ENCODE peak calls at places on chromosomes 12 and 14, in four cellular contexts. E is MM.1S, V is gastrocnemius medialis, I is WTC11. S is an unnamed sample.

GRCh38 chr12:26636710-26637328 is 196.2 kb downstream of the ITPR2 start:
- DNase-seq in E (no peak), V (no peak), I (no peak), S (no peak)

GRCh38 chr12:92696240-92696639 is 6.5 kb upstream of the PLEKHG7 start:
- DNase-seq in E (no peak), V (no peak), I (no peak), S (no peak)

GRCh38 chr12:52392465-52393007 is 7.1 kb upstream of the KRT84 start:
- DNase-seq in E (no peak), V (no peak), I (no peak), S (no peak)

GRCh38 chr12:56487448-56488040 is 417 bp downstream of the GLS2 start:
- DNase-seq in E (peak), V (no peak), I (peak), S (no peak)

GRCh38 chr12:13976880-13977279 is 4.5 kb downstream of the GRIN2B start:
- DNase-seq in E (no peak), V (no peak), I (no peak), S (no peak)

GRCh38 chr14:65179918-65180724 is 77.8 kb upstream of the MAX start:
- DNase-seq in E (no peak), V (peak), I (no peak), S (peak)

GRCh38 chr12:104475269-104475668 is 18.5 kb downstream of the CHST11 start:
- DNase-seq in E (no peak), V (no peak), I (no peak), S (no peak)

GRCh38 chr12:49049566-49050224 is 10.9 kb downstream of the KMT2D start:
- DNase-seq in E (no peak), V (no peak), I (no peak), S (no peak)

GRCh38 chr14:68408680-68409079 is 384.2 kb downstream of the ZFP36L1 start:
- DNase-seq in E (no peak), V (no peak), I (no peak), S (no peak)

GRCh38 chr12:116045158-116045557 is 232.3 kb downstream of the MED13L start:
- DNase-seq in E (no peak), V (no peak), I (no peak), S (no peak)

GRCh38 chr12:110543252-110543959 is 39.7 kb downstream of the PPTC7 start:
- DNase-seq in E (peak), V (peak), I (no peak), S (no peak)

GRCh38 chr14:95507701-95508103 is 8.7 kb downstream of the SYNE3 start:
- DNase-seq in E (no peak), V (peak), I (no peak), S (no peak)

GRCh38 chr12:109544955-109545531 is 28.3 kb downstream of the MMAB start:
- DNase-seq in E (no peak), V (no peak), I (no peak), S (no peak)

GRCh38 chr12:53074999-53075370 is 4.2 kb downstream of the SPRYD3 start:
- DNase-seq in E (no peak), V (no peak), I (no peak), S (no peak)

GRCh38 chr12:96421014-96421413 is 20.8 kb upstream of the CDK17 start:
- DNase-seq in E (peak), V (no peak), I (no peak), S (no peak)

GRCh38 chr12:115440438-115440837 is 756.5 kb upstream of the TBX3 start:
- DNase-seq in E (no peak), V (no peak), I (no peak), S (no peak)

GRCh38 chr12:58860788-58861240 is 59.5 kb downstream of the LRIG3 start:
- DNase-seq in E (no peak), V (no peak), I (peak), S (no peak)

GRCh38 chr14:84080961-84081360 is 1449.0 kb upstream of the FLRT2 start:
- DNase-seq in E (no peak), V (no peak), I (no peak), S (no peak)

GRCh38 chr14:90627478-90627877 is 188.8 kb downstream of the TTC7B start:
- DNase-seq in E (no peak), V (peak), I (no peak), S (no peak)

GRCh38 chr12:52057958-52058576 is 6.8 kb downstream of the NR4A1 start:
- DNase-seq in E (no peak), V (no peak), I (no peak), S (no peak)

GRCh38 chr14:78172428-78172827 is 2.3 kb downstream of the NRXN3 start:
- DNase-seq in E (no peak), V (no peak), I (no peak), S (no peak)

GRCh38 chr14:54681819-54682261 is 114.9 kb downstream of the SAMD4A start:
- DNase-seq in E (no peak), V (no peak), I (no peak), S (no peak)

GRCh38 chr12:115770643-115771042 is 506.9 kb downstream of the MED13L start:
- DNase-seq in E (no peak), V (no peak), I (no peak), S (no peak)

GRCh38 chr14:51564460-51564859 is 87.2 kb upstream of the FRMD6 start:
- DNase-seq in E (no peak), V (no peak), I (no peak), S (no peak)

GRCh38 chr12:116358850-116359761 is 81.6 kb upstream of the MED13L start:
- DNase-seq in E (peak), V (peak), I (peak), S (peak)

GRCh38 chr14:105430535-105430934 is 10.9 kb downstream of the MTA1 start:
- DNase-seq in E (no peak), V (no peak), I (no peak), S (no peak)

GRCh38 chr14:61898568-61898967 is 136.3 kb downstream of the SNAPC1 start:
- DNase-seq in E (no peak), V (no peak), I (no peak), S (no peak)

GRCh38 chr12:104736307-104736706 is 221.8 kb downstream of the SLC41A2 start:
- DNase-seq in E (no peak), V (no peak), I (no peak), S (no peak)

GRCh38 chr12:45688188-45688587 is 41.3 kb upstream of the ARID2 start:
- DNase-seq in E (no peak), V (no peak), I (no peak), S (no peak)

GRCh38 chr12:6925543-6926279 is 2.0 kb upstream of the ATN1 start:
- DNase-seq in E (no peak), V (no peak), I (peak), S (no peak)

GRCh38 chr14:99971087-99971928 is 93.9 kb upstream of the EVL start:
- DNase-seq in E (peak), V (peak), I (peak), S (peak)

GRCh38 chr12:58529897-58530296 is 390.4 kb downstream of the LRIG3 start:
- DNase-seq in E (no peak), V (no peak), I (no peak), S (no peak)

GRCh38 chr12:119938049-119938667 is 50.9 kb upstream of the BICDL1 start:
- DNase-seq in E (peak), V (no peak), I (peak), S (peak)

GRCh38 chr12:115451785-115452736 is 768.1 kb upstream of the TBX3 start:
- DNase-seq in E (peak), V (no peak), I (peak), S (peak)

GRCh38 chr14:46490150-46490769 is 161.3 kb downstream of the RPL10L start:
- DNase-seq in E (peak), V (no peak), I (peak), S (peak)

GRCh38 chr14:92501891-92502351 is 11.7 kb upstream of the RIN3 start:
- DNase-seq in E (no peak), V (no peak), I (no peak), S (no peak)

GRCh38 chr12:57430117-57430930 is 519 bp downstream of the R3HDM2 start:
- DNase-seq in E (peak), V (no peak), I (peak), S (peak)

GRCh38 chr14:103333754-103334643 is at the start of gene EIF5:
- DNase-seq in E (peak), V (peak), I (peak), S (peak)
- TF ChIP-seq CTCF in E (no peak), V (peak), I (no peak), S (no peak)

GRCh38 chr14:41925409-41925808 is 318.7 kb downstream of the LRFN5 start:
- DNase-seq in E (no peak), V (no peak), I (no peak), S (no peak)
- TF ChIP-seq CTCF in E (peak), V (no peak), I (no peak), S (no peak)

GRCh38 chr12:94601972-94602517 is 48.3 kb downstream of the TMCC3 start:
- DNase-seq in E (no peak), V (no peak), I (no peak), S (no peak)

GRCh38 chr12:94604299-94604698 is 46.1 kb downstream of the TMCC3 start:
- DNase-seq in E (no peak), V (no peak), I (no peak), S (no peak)

GRCh38 chr12:94599189-94599588 is 51.2 kb downstream of the TMCC3 start:
- DNase-seq in E (no peak), V (no peak), I (no peak), S (no peak)

GRCh38 chr12:94603434-94604068 is 46.8 kb downstream of the TMCC3 start:
- DNase-seq in E (peak), V (no peak), I (peak), S (peak)
- TF ChIP-seq CTCF in E (peak), V (peak), I (peak), S (peak)

GRCh38 chr12:94460594-94460959 is 910 bp upstream of the CEP83 start:
- DNase-seq in E (no peak), V (no peak), I (no peak), S (no peak)
- TF ChIP-seq CTCF in E (no peak), V (no peak), I (no peak), S (no peak)

GRCh38 chr12:118140825-118141224 is 4.9 kb downstream of the PEBP1 start:
- DNase-seq in E (no peak), V (no peak), I (no peak), S (no peak)

GRCh38 chr12:118137148-118137678 is 1.3 kb downstream of the PEBP1 start:
- DNase-seq in E (no peak), V (no peak), I (no peak), S (no peak)

GRCh38 chr12:118136559-118137003 is 657 bp downstream of the PEBP1 start:
- DNase-seq in E (peak), V (peak), I (peak), S (peak)

GRCh38 chr12:118135788-118136558 is at the start of gene PEBP1:
- DNase-seq in E (peak), V (peak), I (peak), S (peak)
- TF ChIP-seq CTCF in E (no peak), V (no peak), I (no peak), S (no peak)

S was measured in GM20000.